ENCODE peak calls at places on chromosomes 1 and 21, in four cellular contexts. M is GM12878, Z is HepG2, P is H1. L is an unnamed sample.

GRCh38 chr1:208198271-208198670 is 45.9 kb downstream of the PLXNA2 start:
- DNase-seq in M (no peak), Z (no peak), P (no peak), L (no peak)

GRCh38 chr1:173705117-173705516 is 9.7 kb upstream of the KLHL20 start:
- DNase-seq in M (no peak), Z (no peak), P (no peak), L (no peak)

GRCh38 chr1:34785231-34785874 is 4.3 kb downstream of the GJB3 start:
- DNase-seq in M (no peak), Z (no peak), P (no peak), L (no peak)

GRCh38 chr1:119431836-119432235 is 16.9 kb downstream of the HSD3B2 start:
- DNase-seq in M (no peak), Z (no peak), P (no peak), L (no peak)

GRCh38 chr1:194300340-194300739 is 1113.9 kb upstream of the B3GALT2 start:
- DNase-seq in M (no peak), Z (no peak), P (no peak), L (no peak)

GRCh38 chr21:31335957-31336738 is 7.9 kb downstream of the TIAM1 start:
- DNase-seq in M (no peak), Z (no peak), P (no peak), L (no peak)

GRCh38 chr1:56484695-56485094 is 94.7 kb downstream of the PLPP3 start:
- DNase-seq in M (no peak), Z (no peak), P (no peak), L (no peak)

GRCh38 chr1:27891196-27891889 is 19.0 kb downstream of the THEMIS2 start:
- DNase-seq in M (peak), Z (no peak), P (no peak), L (no peak)

GRCh38 chr21:43904316-43904925 is 39.4 kb downstream of the AGPAT3 start:
- DNase-seq in M (no peak), Z (no peak), P (no peak), L (no peak)

GRCh38 chr21:36188081-36188681 is 31.6 kb downstream of the DOP1B start:
- DNase-seq in M (no peak), Z (peak), P (no peak), L (no peak)

GRCh38 chr1:227922501-227923352 is 25.0 kb downstream of the WNT9A start:
- DNase-seq in M (no peak), Z (no peak), P (no peak), L (no peak)

GRCh38 chr1:155695107-155695506 is 6.2 kb downstream of the DAP3 start:
- DNase-seq in M (no peak), Z (no peak), P (no peak), L (no peak)

GRCh38 chr1:23638786-23639241 is 52.8 kb upstream of the RPL11 start:
- DNase-seq in M (no peak), Z (no peak), P (no peak), L (no peak)

GRCh38 chr1:221292652-221293051 is 413.4 kb downstream of the HLX start:
- DNase-seq in M (no peak), Z (no peak), P (no peak), L (no peak)

GRCh38 chr1:183416850-183417690 is 1.1 kb downstream of the NMNAT2 start:
- DNase-seq in M (no peak), Z (no peak), P (peak), L (no peak)

GRCh38 chr1:234961468-234962339 is 166.9 kb downstream of the TOMM20 start:
- DNase-seq in M (no peak), Z (no peak), P (no peak), L (no peak)

GRCh38 chr1:27306892-27307850 is 14.8 kb upstream of the TMEM222 start:
- DNase-seq in M (no peak), Z (peak), P (peak), L (peak)

GRCh38 chr1:45123358-45123757 is 83.0 kb downstream of the ZSWIM5 start:
- DNase-seq in M (no peak), Z (no peak), P (no peak), L (no peak)

GRCh38 chr1:183244466-183244865 is 58.4 kb downstream of the LAMC2 start:
- DNase-seq in M (no peak), Z (no peak), P (no peak), L (no peak)

GRCh38 chr1:207965602-207966387 is 54.9 kb upstream of the CD34 start:
- DNase-seq in M (no peak), Z (peak), P (no peak), L (no peak)

GRCh38 chr1:56709269-56709880 is 64.3 kb downstream of the PRKAA2 start:
- DNase-seq in M (no peak), Z (peak), P (no peak), L (peak)

GRCh38 chr1:94969137-94969536 is 42.2 kb upstream of the CNN3 start:
- DNase-seq in M (no peak), Z (no peak), P (no peak), L (no peak)

GRCh38 chr21:25370311-25370744 is 237.0 kb downstream of the MRPL39 start:
- DNase-seq in M (no peak), Z (no peak), P (no peak), L (no peak)

GRCh38 chr1:204155881-204156280 is 4.0 kb upstream of the ETNK2 start:
- DNase-seq in M (no peak), Z (no peak), P (no peak), L (no peak)

GRCh38 chr1:47181955-47182680 is 7.7 kb downstream of the PDZK1IP1 start:
- DNase-seq in M (no peak), Z (no peak), P (no peak), L (peak)

GRCh38 chr1:60740154-60740553 is 342.2 kb upstream of the NFIA start:
- DNase-seq in M (no peak), Z (no peak), P (no peak), L (no peak)

GRCh38 chr1:41534181-41535076 is 49.9 kb upstream of the EDN2 start:
- DNase-seq in M (no peak), Z (no peak), P (no peak), L (no peak)

GRCh38 chr1:199243423-199244061 is 604.7 kb downstream of the PTPRC start:
- DNase-seq in M (peak), Z (peak), P (peak), L (no peak)

GRCh38 chr1:47388548-47389238 is 27.4 kb upstream of the FOXE3 start:
- DNase-seq in M (no peak), Z (peak), P (peak), L (peak)

GRCh38 chr1:243549108-243549507 is 293.3 kb downstream of the SDCCAG8 start:
- DNase-seq in M (no peak), Z (no peak), P (no peak), L (no peak)

GRCh38 chr21:41956926-41957729 is 3.3 kb upstream of the C2CD2 start:
- DNase-seq in M (no peak), Z (no peak), P (no peak), L (peak)

GRCh38 chr1:19668893-19669292 is 4.2 kb downstream of the HTR6 start:
- DNase-seq in M (no peak), Z (no peak), P (no peak), L (no peak)

GRCh38 chr1:6241887-6242740 is 1.9 kb upstream of the HES3 start:
- DNase-seq in M (no peak), Z (no peak), P (peak), L (no peak)

GRCh38 chr1:114627107-114627506 is 42.7 kb downstream of the DENND2C start:
- DNase-seq in M (no peak), Z (no peak), P (no peak), L (no peak)

GRCh38 chr1:159916240-159917051 is 8.9 kb downstream of the TAGLN2 start:
- DNase-seq in M (no peak), Z (peak), P (no peak), L (no peak)

GRCh38 chr1:218521414-218522169 is 176.5 kb downstream of the TGFB2 start:
- DNase-seq in M (no peak), Z (peak), P (peak), L (peak)

GRCh38 chr1:112706505-112707216 is at the start of gene RHOC:
- DNase-seq in M (no peak), Z (no peak), P (peak), L (peak)

GRCh38 chr1:117685936-117686806 is 80.3 kb downstream of the TENT5C start:
- DNase-seq in M (no peak), Z (no peak), P (no peak), L (no peak)

GRCh38 chr1:168654198-168654910 is 74.7 kb downstream of the DPT start:
- DNase-seq in M (no peak), Z (no peak), P (no peak), L (no peak)

GRCh38 chr1:180849031-180849775 is 63.5 kb upstream of the KIAA1614 start:
- DNase-seq in M (no peak), Z (no peak), P (no peak), L (no peak)

GRCh38 chr1:180854001-180854400 is 58.7 kb upstream of the KIAA1614 start:
- DNase-seq in M (no peak), Z (no peak), P (no peak), L (no peak)

GRCh38 chr1:180851995-180852887 is 60.5 kb upstream of the KIAA1614 start:
- DNase-seq in M (no peak), Z (no peak), P (no peak), L (no peak)

GRCh38 chr1:180857947-180858768 is 54.5 kb upstream of the KIAA1614 start:
- DNase-seq in M (no peak), Z (no peak), P (no peak), L (no peak)

DNA sequence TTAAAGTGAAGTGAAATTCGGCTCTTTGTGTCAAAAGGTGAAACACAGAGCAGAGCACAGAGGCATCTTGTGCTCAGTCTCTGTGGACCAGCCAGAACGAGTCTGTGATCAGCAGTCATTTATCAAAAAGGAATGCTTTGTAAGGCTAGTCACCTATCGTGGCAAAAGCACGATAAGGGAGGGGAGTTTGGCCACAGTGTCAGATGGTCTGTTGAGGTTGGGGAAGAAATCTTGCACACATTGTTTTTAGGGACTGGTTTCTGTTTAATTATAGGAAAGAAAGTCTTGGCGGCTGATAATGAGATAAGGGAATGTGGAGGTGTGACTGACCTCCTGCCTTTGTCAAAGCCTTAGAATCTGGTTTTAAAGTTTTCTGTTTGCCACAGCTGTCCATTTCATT is 58.2 kb upstream of the KIAA1614 start:
- DNase-seq in M (no peak), Z (no peak), P (no peak), L (peak)
- TF ChIP-seq KDM1A in M (no peak), Z (no peak), P (no peak), L (peak)

GRCh38 chr1:8194481-8195227 is 123.3 kb upstream of the SLC45A1 start:
- DNase-seq in M (no peak), Z (peak), P (no peak), L (no peak)
- TF ChIP-seq BRCA1 in M (no peak), Z (no peak), P (no peak), L (no peak)

GRCh38 chr1:78607334-78607927 is 12.8 kb upstream of the IFI44L start:
- DNase-seq in M (no peak), Z (no peak), P (no peak), L (no peak)
- TF ChIP-seq KDM1A in M (no peak), Z (no peak), P (no peak), L (no peak)

DNA sequence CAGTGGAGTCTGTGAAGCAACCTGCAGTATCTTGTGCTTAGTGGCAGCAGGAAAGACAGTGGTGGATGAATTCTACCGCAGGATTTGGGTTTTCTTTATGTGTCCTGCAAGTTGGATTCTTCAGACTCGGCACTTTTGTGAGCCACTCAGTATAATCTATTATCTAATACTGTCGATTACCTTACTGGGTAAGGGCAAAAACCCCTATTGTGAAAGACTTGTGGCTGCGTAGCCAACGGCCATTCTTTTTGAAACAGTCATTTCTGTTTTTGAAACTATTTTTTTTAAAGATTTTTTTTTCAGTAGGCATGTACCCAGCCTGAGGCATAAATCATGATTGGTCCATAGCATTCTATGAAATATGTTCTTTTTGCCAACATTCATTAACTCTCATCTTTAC is 1.5 kb upstream of the KDM4A start:
- DNase-seq in M (no peak), Z (no peak), P (no peak), L (peak)
- TF ChIP-seq BRCA1 in M (no peak), Z (no peak), P (no peak), L (no peak)

L was measured in K562.